ENCODE peak calls at places on chromosome 9, in four cellular contexts. One of them, this sample, is unnamed.

GRCh38 chr9:119412399-119412798 is 43.2 kb upstream of the BRINP1 start:
- DNase-seq in endothelial cell of umbilical vein: no peak
- DNase-seq in upper lobe of left lung: no peak
- DNase-seq in sigmoid colon: no peak
- DNase-seq in this sample: no peak

GRCh38 chr9:132406554-132407122 is at the start of gene TTF1:
- DNase-seq in endothelial cell of umbilical vein: peak; percentile 88
- DNase-seq in upper lobe of left lung: peak; percentile 88
- DNase-seq in sigmoid colon: peak; percentile 95
- DNase-seq in this sample: peak; percentile 80

GRCh38 chr9:89835676-89836075 is 230.9 kb downstream of the GADD45G start:
- DNase-seq in sigmoid colon: no peak
- DNase-seq in endothelial cell of umbilical vein: no peak
- DNase-seq in upper lobe of left lung: no peak
- DNase-seq in this sample: no peak

GRCh38 chr9:129011761-129012281 is 16.3 kb downstream of the SH3GLB2 start:
- DNase-seq in sigmoid colon: no peak
- DNase-seq in endothelial cell of umbilical vein: no peak
- DNase-seq in upper lobe of left lung: no peak
- DNase-seq in this sample: no peak

GRCh38 chr9:92740015-92740408 is 24.6 kb downstream of the BICD2 start:
- DNase-seq in sigmoid colon: no peak
- DNase-seq in upper lobe of left lung: no peak
- DNase-seq in endothelial cell of umbilical vein: peak; percentile 69
- DNase-seq in this sample: no peak

GRCh38 chr9:31335529-31336234 is 1048.8 kb upstream of the ACO1 start:
- DNase-seq in endothelial cell of umbilical vein: peak; percentile 75
- DNase-seq in sigmoid colon: no peak
- DNase-seq in upper lobe of left lung: no peak
- DNase-seq in this sample: no peak

GRCh38 chr9:95953986-95954385 is 78.5 kb downstream of the ERCC6L2 start:
- DNase-seq in upper lobe of left lung: no peak
- DNase-seq in sigmoid colon: no peak
- DNase-seq in endothelial cell of umbilical vein: no peak
- DNase-seq in this sample: no peak

GRCh38 chr9:130276955-130277354 is 11.4 kb downstream of the HMCN2 start:
- DNase-seq in upper lobe of left lung: no peak
- DNase-seq in endothelial cell of umbilical vein: no peak
- DNase-seq in sigmoid colon: peak; percentile 65
- DNase-seq in this sample: no peak

GRCh38 chr9:113580041-113580953 is 116.8 kb downstream of the RGS3 start:
- DNase-seq in sigmoid colon: peak; percentile 84
- DNase-seq in upper lobe of left lung: peak; percentile 98
- DNase-seq in endothelial cell of umbilical vein: peak; percentile 70
- DNase-seq in this sample: peak; percentile 88

GRCh38 chr9:96661711-96662110 is 6.6 kb upstream of the PRXL2C start:
- DNase-seq in upper lobe of left lung: no peak
- DNase-seq in endothelial cell of umbilical vein: no peak
- DNase-seq in sigmoid colon: no peak
- DNase-seq in this sample: no peak

GRCh38 chr9:114521846-114522245 is 16.6 kb upstream of the WHRN start:
- DNase-seq in endothelial cell of umbilical vein: no peak
- DNase-seq in sigmoid colon: no peak
- DNase-seq in upper lobe of left lung: no peak
- DNase-seq in this sample: no peak

GRCh38 chr9:93288341-93288740 is 104.4 kb downstream of the WNK2 start:
- DNase-seq in upper lobe of left lung: peak; percentile 18
- DNase-seq in endothelial cell of umbilical vein: no peak
- DNase-seq in sigmoid colon: no peak
- DNase-seq in this sample: peak; percentile 11

GRCh38 chr9:8732367-8733075 is 932.9 kb upstream of the DMAC1 start:
- DNase-seq in sigmoid colon: no peak
- DNase-seq in endothelial cell of umbilical vein: no peak
- DNase-seq in upper lobe of left lung: no peak
- DNase-seq in this sample: no peak

GRCh38 chr9:7123743-7124142 is 366.0 kb downstream of the KDM4C start:
- DNase-seq in endothelial cell of umbilical vein: no peak
- DNase-seq in sigmoid colon: no peak
- DNase-seq in upper lobe of left lung: no peak
- DNase-seq in this sample: no peak

GRCh38 chr9:959914-960313 is 16.5 kb upstream of the DMRT3 start:
- DNase-seq in sigmoid colon: no peak
- DNase-seq in upper lobe of left lung: no peak
- DNase-seq in endothelial cell of umbilical vein: no peak
- DNase-seq in this sample: no peak

GRCh38 chr9:97688654-97689053 is 8.5 kb downstream of the XPA start:
- DNase-seq in upper lobe of left lung: no peak
- DNase-seq in endothelial cell of umbilical vein: no peak
- DNase-seq in sigmoid colon: no peak
- DNase-seq in this sample: no peak

GRCh38 chr9:107739601-107740082 is 250.1 kb upstream of the KLF4 start:
- DNase-seq in upper lobe of left lung: no peak
- DNase-seq in endothelial cell of umbilical vein: no peak
- DNase-seq in sigmoid colon: peak; percentile 74
- DNase-seq in this sample: peak; percentile 42

GRCh38 chr9:34254141-34254913 is 74.7 kb downstream of the KIF24 start:
- DNase-seq in upper lobe of left lung: no peak
- DNase-seq in sigmoid colon: peak; percentile 68
- DNase-seq in endothelial cell of umbilical vein: no peak
- DNase-seq in this sample: no peak

GRCh38 chr9:16030513-16031185 is 477.8 kb downstream of the CCDC171 start:
- DNase-seq in upper lobe of left lung: no peak
- DNase-seq in endothelial cell of umbilical vein: peak; percentile 5
- DNase-seq in sigmoid colon: no peak
- DNase-seq in this sample: no peak

GRCh38 chr9:5146241-5146640 is 39.2 kb downstream of the INSL6 start:
- DNase-seq in sigmoid colon: no peak
- DNase-seq in endothelial cell of umbilical vein: no peak
- DNase-seq in upper lobe of left lung: no peak
- DNase-seq in this sample: no peak

GRCh38 chr9:82558855-82559615 is 503.9 kb downstream of the RASEF start:
- DNase-seq in upper lobe of left lung: no peak
- DNase-seq in sigmoid colon: no peak
- DNase-seq in endothelial cell of umbilical vein: no peak
- DNase-seq in this sample: no peak

GRCh38 chr9:124444166-124444565 is 6.1 kb upstream of the ADGRD2 start:
- DNase-seq in endothelial cell of umbilical vein: no peak
- DNase-seq in upper lobe of left lung: no peak
- DNase-seq in sigmoid colon: no peak
- DNase-seq in this sample: no peak

GRCh38 chr9:105390901-105391300 is 56.9 kb upstream of the FSD1L start:
- DNase-seq in upper lobe of left lung: no peak
- DNase-seq in sigmoid colon: no peak
- DNase-seq in endothelial cell of umbilical vein: no peak
- DNase-seq in this sample: no peak

GRCh38 chr9:93264338-93265125 is 80.6 kb downstream of the WNK2 start:
- DNase-seq in sigmoid colon: peak; percentile 55
- DNase-seq in endothelial cell of umbilical vein: no peak
- DNase-seq in upper lobe of left lung: no peak
- DNase-seq in this sample: no peak

GRCh38 chr9:114218264-114219120 is 63.2 kb downstream of the COL27A1 start:
- DNase-seq in sigmoid colon: no peak
- DNase-seq in endothelial cell of umbilical vein: peak; percentile 64
- DNase-seq in upper lobe of left lung: no peak
- DNase-seq in this sample: no peak

GRCh38 chr9:89779416-89779815 is 174.6 kb downstream of the GADD45G start:
- DNase-seq in sigmoid colon: no peak
- DNase-seq in endothelial cell of umbilical vein: no peak
- DNase-seq in upper lobe of left lung: no peak
- DNase-seq in this sample: no peak

GRCh38 chr9:135123145-135123544 is 35.7 kb downstream of the OLFM1 start:
- DNase-seq in endothelial cell of umbilical vein: no peak
- DNase-seq in upper lobe of left lung: no peak
- DNase-seq in sigmoid colon: no peak
- DNase-seq in this sample: no peak

GRCh38 chr9:70902171-70902570 is 219.2 kb downstream of the TRPM3 start:
- DNase-seq in sigmoid colon: no peak
- DNase-seq in upper lobe of left lung: no peak
- DNase-seq in endothelial cell of umbilical vein: peak; percentile 55
- DNase-seq in this sample: no peak

GRCh38 chr9:7439355-7439978 is 360.1 kb downstream of the DMAC1 start:
- DNase-seq in endothelial cell of umbilical vein: no peak
- DNase-seq in sigmoid colon: no peak
- DNase-seq in upper lobe of left lung: no peak
- DNase-seq in this sample: no peak

GRCh38 chr9:94945191-94946144 is 219.0 kb downstream of the AOPEP start:
- DNase-seq in sigmoid colon: peak; percentile 86
- DNase-seq in upper lobe of left lung: no peak
- DNase-seq in endothelial cell of umbilical vein: peak; percentile 55
- DNase-seq in this sample: no peak

GRCh38 chr9:70933318-70933717 is 188.1 kb downstream of the TRPM3 start:
- DNase-seq in endothelial cell of umbilical vein: no peak
- DNase-seq in upper lobe of left lung: no peak
- DNase-seq in sigmoid colon: no peak
- DNase-seq in this sample: no peak

GRCh38 chr9:134066923-134067851 is 639 bp downstream of the BRD3 start:
- DNase-seq in sigmoid colon: peak; percentile 73
- DNase-seq in upper lobe of left lung: no peak
- DNase-seq in endothelial cell of umbilical vein: peak; percentile 10
- DNase-seq in this sample: no peak

GRCh38 chr9:105191508-105192118 is 52.8 kb upstream of the SLC44A1 start:
- DNase-seq in upper lobe of left lung: peak; percentile 63
- DNase-seq in endothelial cell of umbilical vein: no peak
- DNase-seq in sigmoid colon: no peak
- DNase-seq in this sample: no peak

GRCh38 chr9:130599625-130600024 is 20.2 kb downstream of the FUBP3 start:
- DNase-seq in sigmoid colon: no peak
- DNase-seq in upper lobe of left lung: no peak
- DNase-seq in endothelial cell of umbilical vein: no peak
- DNase-seq in this sample: no peak

GRCh38 chr9:114034176-114034575 is 43.9 kb downstream of the AMBP start:
- DNase-seq in sigmoid colon: peak; percentile 46
- DNase-seq in upper lobe of left lung: peak; percentile 13
- DNase-seq in endothelial cell of umbilical vein: no peak
- DNase-seq in this sample: no peak

GRCh38 chr9:69074801-69075200 is 39.2 kb downstream of the FXN start:
- DNase-seq in upper lobe of left lung: no peak
- DNase-seq in endothelial cell of umbilical vein: no peak
- DNase-seq in sigmoid colon: no peak
- DNase-seq in this sample: no peak

GRCh38 chr9:69078069-69078468 is 42.5 kb downstream of the FXN start:
- DNase-seq in sigmoid colon: no peak
- DNase-seq in upper lobe of left lung: no peak
- DNase-seq in endothelial cell of umbilical vein: no peak
- DNase-seq in this sample: no peak

GRCh38 chr9:69079186-69079585 is 43.6 kb downstream of the FXN start:
- DNase-seq in sigmoid colon: no peak
- DNase-seq in endothelial cell of umbilical vein: no peak
- DNase-seq in upper lobe of left lung: no peak
- DNase-seq in this sample: no peak

GRCh38 chr9:69078581-69078980 is 43.0 kb downstream of the FXN start:
- DNase-seq in endothelial cell of umbilical vein: no peak
- DNase-seq in sigmoid colon: peak; percentile 73
- DNase-seq in upper lobe of left lung: no peak
- DNase-seq in this sample: peak; percentile 54

GRCh38 chr9:69076550-69076949 is 41.0 kb downstream of the FXN start:
- DNase-seq in sigmoid colon: no peak
- DNase-seq in endothelial cell of umbilical vein: no peak
- DNase-seq in upper lobe of left lung: no peak
- DNase-seq in this sample: no peak
- TF ChIP-seq POLR2AphosphoS5 in sigmoid colon: no peak
- TF ChIP-seq POLR2AphosphoS5 in endothelial cell of umbilical vein: no peak
- TF ChIP-seq POLR2AphosphoS5 in upper lobe of left lung: no peak
- TF ChIP-seq POLR2AphosphoS5 in this sample: no peak

DNA sequence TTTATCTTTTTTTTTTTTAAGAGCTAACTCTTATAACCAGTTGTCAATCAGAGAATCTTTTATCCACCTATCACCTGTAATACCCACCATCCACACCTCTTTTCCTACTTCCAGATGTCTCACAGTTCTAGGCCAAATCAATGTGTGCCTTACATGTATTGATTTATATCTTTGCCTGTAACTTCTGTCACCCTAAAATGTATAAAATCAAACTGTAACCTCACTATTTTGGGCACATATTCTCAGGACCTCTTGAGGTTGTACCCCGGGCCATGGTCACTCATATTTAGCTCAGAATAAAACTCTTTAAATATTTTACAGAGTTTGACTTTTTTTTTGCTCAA is 404.7 kb upstream of the RORB start:
- DNase-seq in sigmoid colon: no peak
- DNase-seq in endothelial cell of umbilical vein: no peak
- DNase-seq in upper lobe of left lung: no peak
- DNase-seq in this sample: no peak
- H3K4me3 ChIP-seq in sigmoid colon: no peak overlapping the region
- H3K4me3 ChIP-seq in endothelial cell of umbilical vein: no peak overlapping the region
- H3K4me3 ChIP-seq in upper lobe of left lung: no peak overlapping the region
- H3K4me3 ChIP-seq in this sample: no peak overlapping the region

GRCh38 chr9:68629042-68629441 is 76.0 kb upstream of the PIP5K1B start:
- DNase-seq in upper lobe of left lung: no peak
- DNase-seq in endothelial cell of umbilical vein: no peak
- DNase-seq in sigmoid colon: no peak
- DNase-seq in this sample: no peak
- H3K27me3 ChIP-seq in upper lobe of left lung: no peaks in the 10 kb centered on the region
- H3K27me3 ChIP-seq in endothelial cell of umbilical vein: no peaks in the 10 kb centered on the region
- H3K27me3 ChIP-seq in sigmoid colon: no peaks in the 10 kb centered on the region
- H3K27me3 ChIP-seq in this sample: no peaks in the 10 kb centered on the region

DNA sequence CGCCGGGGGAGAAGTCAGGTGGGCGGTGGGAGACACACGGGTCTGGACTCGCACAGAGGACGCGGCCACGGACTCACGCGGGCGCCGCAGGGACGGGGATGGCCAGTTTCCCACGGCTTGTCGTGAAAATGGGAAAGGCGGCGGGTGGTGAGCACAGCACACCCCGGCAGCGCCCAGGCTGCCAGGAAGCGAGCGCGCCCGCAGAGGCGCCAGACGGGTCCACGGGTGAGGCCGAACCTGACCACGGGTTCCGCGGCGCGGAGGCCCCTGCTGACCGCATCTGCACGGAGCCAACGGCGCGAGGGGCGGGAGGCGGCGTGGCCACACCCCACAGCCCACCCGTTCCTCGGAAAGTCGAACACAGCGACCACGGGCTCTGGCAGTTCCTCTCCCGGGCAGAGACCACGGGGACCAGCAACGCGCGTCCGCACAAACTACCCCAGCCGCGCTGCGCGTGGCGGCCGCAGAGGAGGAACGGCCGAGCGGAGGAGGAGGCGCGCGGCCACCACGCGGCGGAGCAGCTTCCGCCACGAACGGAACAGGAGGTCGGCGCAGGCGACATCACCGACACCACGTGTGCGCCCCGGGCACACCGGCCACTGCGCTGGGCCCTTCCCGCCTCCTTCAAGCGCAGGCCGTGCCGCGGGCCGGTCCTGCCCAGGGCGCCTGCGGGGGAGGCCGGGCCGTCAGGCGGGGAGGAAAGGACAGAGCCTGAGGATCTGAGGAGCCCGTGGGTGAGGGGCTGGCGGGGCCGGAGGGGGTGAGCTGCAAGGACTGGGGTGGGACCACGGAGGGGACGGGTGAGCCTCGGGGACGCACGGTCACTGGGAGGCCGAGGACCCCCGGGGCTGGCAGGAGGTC is 5.6 kb downstream of the EXD3 start:
- DNase-seq in endothelial cell of umbilical vein: no peak
- DNase-seq in upper lobe of left lung: no peak
- DNase-seq in sigmoid colon: no peak
- DNase-seq in this sample: no peak
- TF ChIP-seq POLR2AphosphoS5 in endothelial cell of umbilical vein: no peak
- TF ChIP-seq POLR2AphosphoS5 in upper lobe of left lung: peak; percentile 23
- TF ChIP-seq POLR2AphosphoS5 in sigmoid colon: peak; percentile 42
- TF ChIP-seq POLR2AphosphoS5 in this sample: no peak

GRCh38 chr9:127059648-127060365 is 62.6 kb downstream of the ANGPTL2 start:
- DNase-seq in sigmoid colon: no peak
- DNase-seq in endothelial cell of umbilical vein: no peak
- DNase-seq in upper lobe of left lung: no peak
- DNase-seq in this sample: no peak
- H3K4me3 ChIP-seq in sigmoid colon: no peak overlapping the region
- H3K4me3 ChIP-seq in endothelial cell of umbilical vein: no peak overlapping the region
- H3K4me3 ChIP-seq in upper lobe of left lung: no peak overlapping the region
- H3K4me3 ChIP-seq in this sample: no peak overlapping the region